ENCODE peak calls at places on chromosomes 2 and 18, in nine cellular contexts. R, L, O, Z, U, M, F, B and A are unnamed samples.

GRCh38 chr2:61948661-61949457 is 43.4 kb downstream of the COMMD1 start:
- DNase-seq in R (no peak), L (no peak), O (no peak), Z (no peak), U (no peak), M (peak; percentile 22), F (no peak), B (no peak), A (no peak)

GRCh38 chr2:127058656-127059252 is 48.2 kb downstream of the BIN1 start:
- DNase-seq in R (no peak), L (no peak), O (no peak), Z (no peak), U (no peak), M (no peak), F (no peak), B (no peak), A (no peak)

GRCh38 chr2:53475320-53475719 is 292.3 kb upstream of the CHAC2 start:
- DNase-seq in R (no peak), L (no peak), O (no peak), Z (no peak), U (peak; percentile 68), M (peak; percentile 88), F (no peak), B (no peak), A (no peak)

GRCh38 chr18:449374-449773 is 51.1 kb downstream of the COLEC12 start:
- DNase-seq in R (no peak), L (no peak), O (no peak), Z (no peak), U (no peak), M (no peak), F (no peak), B (no peak), A (no peak)

GRCh38 chr18:10681581-10682367 is 155.9 kb downstream of the NAPG start:
- DNase-seq in R (no peak), L (no peak), O (no peak), Z (peak; percentile 11), U (no peak), M (peak; percentile 2), F (no peak), B (no peak), A (no peak)

GRCh38 chr2:16049406-16049805 is 109.1 kb downstream of the MYCN start:
- DNase-seq in R (no peak), L (no peak), O (no peak), Z (no peak), U (no peak), M (no peak), F (no peak), B (no peak), A (no peak)

GRCh38 chr2:219523031-219523671 is 8.9 kb downstream of the ASIC4 start:
- DNase-seq in R (no peak), L (no peak), O (no peak), Z (no peak), U (no peak), M (no peak), F (no peak), B (no peak), A (no peak)

GRCh38 chr2:55309441-55309840 is 40.4 kb upstream of the MTIF2 start:
- DNase-seq in R (no peak), L (no peak), O (no peak), Z (peak; percentile 75), U (peak; percentile 22), M (peak; percentile 72), F (no peak), B (no peak), A (peak; percentile 20)

GRCh38 chr2:134108124-134108523 is 145.7 kb upstream of the MGAT5 start:
- DNase-seq in R (no peak), L (no peak), O (no peak), Z (peak; percentile 45), U (no peak), M (no peak), F (no peak), B (no peak), A (no peak)

GRCh38 chr18:22229456-22230124 is 60.2 kb downstream of the GATA6 start:
- DNase-seq in R (no peak), L (no peak), O (no peak), Z (no peak), U (no peak), M (no peak), F (no peak), B (no peak), A (no peak)

GRCh38 chr2:65528241-65528574 is 95.8 kb upstream of the SPRED2 start:
- DNase-seq in R (no peak), L (no peak), O (no peak), Z (no peak), U (no peak), M (no peak), F (no peak), B (no peak), A (no peak)

GRCh38 chr2:27792759-27793158 is 21.2 kb downstream of the MRPL33 start:
- DNase-seq in R (no peak), L (no peak), O (no peak), Z (peak; percentile 70), U (no peak), M (peak; percentile 85), F (no peak), B (no peak), A (peak; percentile 61)